ENCODE peak calls at places on chromosome 4, in four cellular contexts. K is left ventricle myocardium inferior; V is upper lobe of right lung; D is CD4-positive, alpha-beta memory T cell. I is an unnamed sample. For H3K9me3 and H3K4me1, the result is how much of the 10 kb centered on the place peaks cover.

GRCh38 chr4:32826169-32826568 is 2106.0 kb downstream of the PCDH7 start:
- DNase-seq in K (no peak), V (no peak), D (no peak), I (no peak)

GRCh38 chr4:181909368-181909767 is 333.8 kb upstream of the TENM3 start:
- DNase-seq in K (no peak), V (no peak), D (no peak), I (no peak)

GRCh38 chr4:128338634-128339355 is 51.2 kb upstream of the PGRMC2 start:
- DNase-seq in K (no peak), V (no peak), D (no peak), I (no peak)

GRCh38 chr4:102447413-102447812 is 53.7 kb upstream of the NFKB1 start:
- DNase-seq in K (no peak), V (no peak), D (no peak), I (no peak)

GRCh38 chr4:140326395-140326993 is 47.0 kb upstream of the SCOC start:
- DNase-seq in K (no peak), V (no peak), D (no peak), I (no peak)

GRCh38 chr4:70372760-70373159 is 10.2 kb upstream of the SMR3B start:
- DNase-seq in K (no peak), V (no peak), D (no peak), I (no peak)

GRCh38 chr4:182404371-182404770 is 161.2 kb downstream of the TENM3 start:
- DNase-seq in K (no peak), V (no peak), D (no peak), I (no peak)

GRCh38 chr4:133148690-133149363 is at the start of gene PCDH10:
- DNase-seq in K (peak), V (peak), D (no peak), I (peak)

GRCh38 chr4:42396361-42397255 is 680 bp upstream of the SHISA3 start:
- DNase-seq in K (no peak), V (no peak), D (no peak), I (no peak)

GRCh38 chr4:123848615-123849014 is 452.0 kb downstream of the SPRY1 start:
- DNase-seq in K (no peak), V (no peak), D (no peak), I (no peak)

GRCh38 chr4:128288689-128289106 is 1.1 kb upstream of the PGRMC2 start:
- DNase-seq in K (no peak), V (no peak), D (peak), I (no peak)

GRCh38 chr4:6331018-6331417 is 61.4 kb downstream of the WFS1 start:
- DNase-seq in K (no peak), V (no peak), D (no peak), I (no peak)

GRCh38 chr4:40731792-40732245 is 17.9 kb upstream of the NSUN7 start:
- DNase-seq in K (peak), V (peak), D (no peak), I (peak)

GRCh38 chr4:113410686-113411085 is 350.9 kb downstream of the CAMK2D start:
- DNase-seq in K (no peak), V (no peak), D (no peak), I (no peak)

GRCh38 chr4:141158219-141158618 is 24.9 kb upstream of the RNF150 start:
- DNase-seq in K (no peak), V (no peak), D (no peak), I (no peak)

GRCh38 chr4:8727131-8727530 is 134.6 kb downstream of the CPZ start:
- DNase-seq in K (no peak), V (peak), D (no peak), I (peak)

GRCh38 chr4:81214518-81215218 is 354 bp downstream of the PRKG2 start:
- DNase-seq in K (no peak), V (peak), D (no peak), I (no peak)

GRCh38 chr4:31807036-31807435 is 1086.9 kb downstream of the PCDH7 start:
- DNase-seq in K (no peak), V (no peak), D (no peak), I (no peak)

GRCh38 chr4:51825341-51825740 is 17.6 kb upstream of the DCUN1D4 start:
- DNase-seq in K (no peak), V (no peak), D (no peak), I (no peak)

GRCh38 chr4:34250562-34250961 is 1993.8 kb downstream of the ARAP2 start:
- DNase-seq in K (no peak), V (no peak), D (no peak), I (no peak)

GRCh38 chr4:147367841-147368385 is 113.0 kb upstream of the EDNRA start:
- DNase-seq in K (no peak), V (no peak), D (no peak), I (no peak)

GRCh38 chr4:40698733-40699132 is 51.0 kb upstream of the NSUN7 start:
- DNase-seq in K (no peak), V (no peak), D (no peak), I (no peak)

GRCh38 chr4:119000400-119000799 is 111.7 kb downstream of the SYNPO2 start:
- DNase-seq in K (peak), V (no peak), D (no peak), I (no peak)

GRCh38 chr4:141463678-141464077 is 172.7 kb upstream of the IL15 start:
- DNase-seq in K (no peak), V (no peak), D (no peak), I (no peak)

GRCh38 chr4:140044314-140044991 is 109.5 kb downstream of the MAML3 start:
- DNase-seq in K (no peak), V (no peak), D (no peak), I (no peak)

DNA sequence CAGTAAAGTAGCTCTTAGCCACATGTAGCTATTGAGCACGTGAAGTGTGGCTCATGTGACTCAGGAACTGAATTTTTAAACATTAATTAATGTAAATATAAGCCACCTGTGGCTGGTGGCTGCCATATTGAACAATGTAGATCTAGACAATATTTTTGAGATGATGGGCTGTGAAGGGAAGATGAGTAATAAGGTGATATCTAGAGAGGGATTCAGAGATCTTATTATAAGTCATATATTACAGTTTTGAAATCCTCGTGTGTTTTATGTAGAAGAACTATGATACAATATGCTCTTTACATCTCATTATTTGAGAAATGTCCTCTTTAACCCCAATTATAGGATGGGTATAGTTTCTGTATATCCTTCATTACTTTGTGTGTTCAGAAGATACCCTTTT is 5.6 kb downstream of the GAR1 start:
- DNase-seq in K (no peak), V (no peak), D (no peak), I (no peak)
- H3K9me3 ChIP-seq in K (under half), V (under half), D (under half), I (under half)

GRCh38 chr4:54228563-54229501 is at the start of gene PDGFRA:
- DNase-seq in K (peak), V (no peak), D (no peak), I (no peak)
- H3K4me1 ChIP-seq in K (half or more), V (under half), D (under half), I (under half)

DNA sequence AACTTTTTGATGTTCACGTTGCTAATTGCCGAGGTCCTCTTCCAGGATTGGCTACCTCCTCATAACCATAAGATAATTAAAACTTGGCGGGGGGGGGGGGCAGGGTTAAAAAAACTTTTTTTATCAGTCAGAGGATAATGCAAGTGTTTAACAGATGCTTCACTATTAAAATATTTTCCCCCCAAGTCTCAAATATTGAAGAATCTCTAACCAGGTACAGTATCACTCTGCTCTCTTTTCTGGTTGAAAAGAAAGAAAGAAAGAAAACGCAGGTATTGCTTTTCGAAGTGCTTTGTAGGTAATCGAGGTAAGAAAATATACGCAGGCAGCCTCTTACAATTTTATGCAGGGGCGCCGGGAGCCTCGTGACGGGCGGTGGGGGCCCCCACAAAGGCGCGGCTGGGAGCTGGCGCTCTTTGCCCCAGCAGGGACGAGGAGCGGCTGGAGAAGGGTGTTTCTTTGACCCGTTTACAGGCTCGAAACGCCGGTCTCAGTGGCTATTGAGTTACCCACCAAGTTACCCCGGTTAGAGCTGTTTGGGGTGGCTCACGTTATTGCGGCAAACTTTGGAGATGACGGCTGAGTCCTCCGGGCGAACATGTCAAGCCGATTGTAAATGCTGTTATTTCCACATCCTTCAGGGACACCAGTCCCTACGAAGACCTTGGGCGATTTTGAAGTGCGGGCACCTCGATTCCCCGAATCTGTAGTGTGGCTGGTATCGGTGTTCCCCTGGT is 465 bp upstream of the HAND2 start:
- DNase-seq in K (no peak), V (no peak), D (no peak), I (no peak)
- H3K9me3 ChIP-seq in K (under half), V (under half), D (under half), I (under half)

DNA sequence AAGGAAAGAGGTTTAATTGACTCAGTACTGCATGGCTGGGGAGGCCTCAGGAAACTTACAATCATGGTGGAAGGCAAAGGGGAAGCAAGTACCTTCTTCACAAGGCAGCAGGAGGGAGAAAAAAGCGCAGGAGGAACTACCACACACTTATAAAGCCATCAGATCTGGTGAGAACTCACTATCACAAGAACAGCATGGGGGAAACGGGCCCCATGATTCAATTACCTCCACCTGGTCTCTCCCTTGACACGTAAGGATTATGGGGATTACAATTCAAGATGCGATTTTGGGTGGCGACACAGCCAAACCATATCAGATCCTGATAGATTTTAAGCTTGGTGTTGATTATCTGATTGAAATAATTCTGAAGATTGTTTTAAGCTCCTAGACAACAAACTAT is 218.7 kb downstream of the CBR4 start:
- DNase-seq in K (no peak), V (no peak), D (no peak), I (no peak)
- H3K4me1 ChIP-seq in K (under half), V (under half), D (under half), I (under half)

DNA sequence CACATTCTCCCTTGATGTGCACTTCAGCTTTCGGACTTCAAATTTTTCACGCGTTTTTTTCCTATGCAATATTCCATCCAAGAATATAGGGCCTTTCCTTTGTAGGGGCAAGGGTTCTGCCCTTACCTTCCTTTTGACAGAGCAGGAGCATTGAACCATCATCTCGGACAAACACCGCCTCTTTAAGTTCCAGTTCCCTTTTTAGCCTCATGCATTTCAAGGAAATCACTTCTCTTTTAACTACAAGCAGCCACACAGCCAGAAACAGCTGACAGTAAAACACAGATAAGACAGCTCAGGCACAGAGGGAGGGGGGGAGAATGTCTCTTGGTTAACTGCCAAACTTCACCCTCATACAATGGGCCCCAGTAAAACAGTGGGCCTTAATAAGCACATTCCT is 648.4 kb downstream of the GABRG1 start:
- DNase-seq in K (no peak), V (no peak), D (no peak), I (no peak)
- H3K9me3 ChIP-seq in K (under half), V (under half), D (under half), I (under half)

GRCh38 chr4:78754872-78755271 is 21.3 kb upstream of the BMP2K start:
- DNase-seq in K (no peak), V (no peak), D (no peak), I (no peak)
- H3K4me1 ChIP-seq in K (under half), V (under half), D (under half), I (under half)

DNA sequence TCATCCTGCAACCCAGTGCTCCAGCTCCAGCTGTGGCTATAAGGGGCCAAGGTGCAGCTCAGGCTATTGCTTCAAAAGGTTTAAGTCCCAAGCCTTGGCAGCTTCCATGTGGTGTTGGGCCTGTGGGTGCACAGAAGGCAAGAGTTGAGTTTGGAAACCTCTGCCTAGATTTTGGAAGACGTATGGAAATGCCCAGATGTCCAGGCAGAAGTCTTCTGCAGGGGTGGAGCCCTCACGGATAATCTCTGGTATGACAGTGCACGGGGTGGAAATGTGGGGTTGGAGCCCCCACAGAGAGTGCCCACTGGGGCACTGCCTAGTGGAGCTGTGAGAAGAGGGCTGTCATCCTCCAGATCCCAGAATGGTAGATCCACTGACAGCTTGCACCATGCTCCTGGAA is 44.5 kb downstream of the CYTL1 start:
- DNase-seq in K (no peak), V (no peak), D (no peak), I (no peak)
- H3K9me3 ChIP-seq in K (under half), V (under half), D (under half), I (under half)

DNA sequence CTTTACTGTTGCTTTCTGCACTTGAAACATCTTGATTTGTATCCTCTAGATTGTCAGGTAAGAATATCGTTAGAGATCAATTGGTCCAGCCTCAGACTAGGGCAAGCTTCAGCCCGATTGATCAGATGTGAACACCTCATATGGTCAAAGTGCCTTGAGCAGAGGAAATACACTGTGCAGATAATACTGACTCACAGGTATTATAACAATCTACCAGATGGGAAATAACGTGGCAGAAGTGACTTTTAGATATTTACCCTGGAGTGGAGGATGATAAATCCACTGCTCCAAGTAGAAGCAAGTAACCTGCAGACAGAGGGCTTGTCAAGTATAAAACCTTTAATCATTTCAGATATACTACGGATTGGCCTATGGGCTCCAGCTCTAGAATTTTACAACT is 17.9 kb downstream of the VEGFC start:
- DNase-seq in K (no peak), V (no peak), D (no peak), I (no peak)
- H3K4me1 ChIP-seq in K (under half), V (under half), D (under half), I (under half)